ENCODE peak calls at places on chromosome X, in eight cellular contexts. X is CD8-positive, alpha-beta memory T cell; L is tibial artery; M is GM23248; V is upper lobe of right lung; N is lower lobe of right lung; E is PC-9; W is iPS DF 6.9. K is an unnamed sample.

GRCh38 chrX:68827256-68827655 is 1.6 kb upstream of the EFNB1 start:
- DNase-seq in M (no peak), E (no peak), N (no peak), V (no peak), W (no peak), L (no peak), X (no peak), K (no peak)

GRCh38 chrX:9133426-9133825 is 99.5 kb upstream of the FAM9B start:
- DNase-seq in W (no peak), E (no peak), V (no peak), M (peak; percentile 53), N (no peak), L (no peak), X (no peak), K (no peak)

GRCh38 chrX:129701624-129702069 is 37.1 kb upstream of the XPNPEP2 start:
- DNase-seq in V (peak; percentile 61), W (no peak), N (no peak), X (no peak), M (peak; percentile 66), E (no peak), L (peak; percentile 94), K (peak; percentile 82)

GRCh38 chrX:7283741-7284140 is 135.8 kb upstream of the PUDP start:
- DNase-seq in X (no peak), L (no peak), E (no peak), V (no peak), N (no peak), M (no peak), W (no peak), K (no peak)

GRCh38 chrX:54810532-54810931 is 3.0 kb downstream of the MAGED2 start:
- DNase-seq in V (no peak), W (no peak), M (no peak), E (no peak), N (no peak), L (no peak), X (no peak), K (no peak)

GRCh38 chrX:143994206-143994605 is 110.3 kb downstream of the UBE2NL start:
- DNase-seq in E (no peak), V (no peak), L (no peak), M (no peak), N (no peak), X (no peak), W (no peak), K (no peak)

GRCh38 chrX:8803326-8803725 is 2.1 kb upstream of the FAM9A start:
- DNase-seq in X (no peak), M (no peak), N (no peak), E (no peak), V (no peak), L (no peak), W (no peak), K (no peak)

GRCh38 chrX:148466292-148466691 is 34.1 kb upstream of the AFF2 start:
- DNase-seq in N (no peak), L (no peak), W (no peak), E (no peak), X (no peak), V (no peak), M (no peak), K (no peak)

GRCh38 chrX:134741801-134742200 is 83.5 kb upstream of the PLAC1 start:
- DNase-seq in X (no peak), E (no peak), W (no peak), N (no peak), V (no peak), M (no peak), L (no peak), K (no peak)

GRCh38 chrX:7996414-7996813 is 69.2 kb upstream of the PNPLA4 start:
- DNase-seq in L (no peak), X (peak; percentile 13), N (no peak), E (peak; percentile 11), M (peak; percentile 47), V (no peak), W (no peak), K (no peak)

GRCh38 chrX:48513670-48514069 is 4.9 kb downstream of the PORCN start:
- DNase-seq in X (no peak), M (no peak), E (no peak), V (no peak), W (no peak), L (no peak), N (no peak), K (no peak)

GRCh38 chrX:22150371-22150770 is 118.2 kb downstream of the PHEX start:
- DNase-seq in M (no peak), E (no peak), X (no peak), W (no peak), N (no peak), V (no peak), L (no peak), K (no peak)

GRCh38 chrX:79081895-79082512 is 62.5 kb upstream of the GPR174 start:
- DNase-seq in X (peak; percentile 64), W (no peak), N (no peak), E (no peak), M (peak; percentile 28), V (no peak), L (no peak), K (no peak)

DNA sequence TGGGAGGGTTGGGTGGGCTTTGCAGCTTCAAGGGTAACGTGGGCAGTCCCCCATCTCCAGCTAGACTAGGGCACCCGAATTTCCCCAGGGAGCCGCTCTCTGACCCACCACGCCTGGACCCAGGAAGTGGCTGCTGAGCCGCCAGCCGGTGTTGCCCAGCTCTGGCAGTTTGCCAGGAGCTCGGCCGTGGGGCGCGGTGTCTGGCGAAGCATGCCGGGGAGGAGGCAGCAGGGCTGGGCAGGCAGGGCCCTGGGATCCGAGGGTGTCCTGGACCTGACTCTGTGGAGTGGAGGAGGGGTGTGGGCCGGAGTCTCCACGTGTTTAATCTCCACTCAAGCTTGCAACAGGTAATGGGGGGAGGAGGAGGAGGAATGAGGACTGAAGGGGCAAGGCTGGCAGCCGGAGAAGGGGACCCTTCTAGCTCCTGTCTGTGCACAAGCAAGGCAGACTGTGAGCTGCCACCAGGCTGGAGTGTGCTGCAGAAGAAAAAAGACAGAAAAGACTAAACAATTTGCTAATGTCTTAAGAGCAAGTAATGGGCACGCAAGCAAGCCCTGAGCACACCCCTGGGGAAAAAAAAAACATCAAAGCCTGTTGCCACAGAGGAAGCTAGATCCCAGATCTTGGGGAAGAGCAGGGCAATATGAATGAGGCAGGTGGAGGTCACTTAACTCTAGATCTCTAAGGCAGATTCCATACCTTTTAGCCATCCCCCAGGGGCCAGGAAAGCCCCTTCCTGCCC is 2.4 kb downstream of the LONRF3 start:
- DNase-seq in M (peak; percentile 31), X (peak; percentile 4), W (no peak), E (peak; percentile 88), V (peak; percentile 85), L (peak; percentile 79), N (peak; percentile 79), K (peak; percentile 92)
- H3K4me3 ChIP-seq in M (peak overlapping the region; percentile 69), X (no peak overlapping the region), W (no peak overlapping the region), E (peak overlapping the region; percentile 93), V (peak overlapping the region; percentile 64), L (peak overlapping the region; percentile 76), N (peak overlapping the region; percentile 66), K (peak overlapping the region; percentile 66)

GRCh38 chrX:15977644-15978043 is 123.0 kb upstream of the AP1S2 start:
- DNase-seq in W (no peak), N (no peak), V (no peak), M (no peak), E (no peak), L (no peak), X (no peak), K (no peak)

GRCh38 chrX:15973299-15973698 is 118.7 kb upstream of the AP1S2 start:
- DNase-seq in V (no peak), W (no peak), X (peak; percentile 0), N (no peak), E (peak; percentile 4), M (peak; percentile 34), L (no peak), K (no peak)

GRCh38 chrX:15973941-15974340 is 119.3 kb upstream of the AP1S2 start:
- DNase-seq in N (no peak), E (no peak), X (no peak), M (peak; percentile 6), V (no peak), W (no peak), L (peak; percentile 66), K (peak; percentile 61)

DNA sequence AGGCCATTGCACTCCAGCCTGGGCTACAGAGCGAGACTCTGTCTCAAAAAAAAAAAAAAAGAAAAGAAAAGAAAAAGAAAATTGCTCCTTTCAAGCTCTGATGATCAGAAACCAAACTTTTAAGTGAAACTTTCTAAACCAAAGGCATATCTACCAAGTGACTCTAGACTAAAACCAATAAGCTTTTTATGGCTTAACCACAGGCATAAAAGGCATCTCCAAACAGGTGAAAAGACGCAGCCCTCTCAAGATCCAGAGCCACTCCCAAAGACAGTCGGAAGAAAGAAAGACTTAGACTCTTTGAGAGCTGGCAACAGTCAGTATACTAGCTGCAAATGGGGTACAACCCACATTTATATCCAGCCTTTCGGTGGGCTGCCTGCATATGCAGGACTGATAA is 117.1 kb upstream of the AP1S2 start:
- DNase-seq in L (no peak), W (no peak), X (no peak), M (no peak), E (no peak), V (no peak), N (no peak), K (no peak)
- H3K27ac ChIP-seq in L (no peak overlapping the region), W (no peak overlapping the region), X (no peak overlapping the region), M (no peak overlapping the region), E (no peak overlapping the region), V (no peak overlapping the region), N (no peak overlapping the region), K (no peak overlapping the region)

DNA sequence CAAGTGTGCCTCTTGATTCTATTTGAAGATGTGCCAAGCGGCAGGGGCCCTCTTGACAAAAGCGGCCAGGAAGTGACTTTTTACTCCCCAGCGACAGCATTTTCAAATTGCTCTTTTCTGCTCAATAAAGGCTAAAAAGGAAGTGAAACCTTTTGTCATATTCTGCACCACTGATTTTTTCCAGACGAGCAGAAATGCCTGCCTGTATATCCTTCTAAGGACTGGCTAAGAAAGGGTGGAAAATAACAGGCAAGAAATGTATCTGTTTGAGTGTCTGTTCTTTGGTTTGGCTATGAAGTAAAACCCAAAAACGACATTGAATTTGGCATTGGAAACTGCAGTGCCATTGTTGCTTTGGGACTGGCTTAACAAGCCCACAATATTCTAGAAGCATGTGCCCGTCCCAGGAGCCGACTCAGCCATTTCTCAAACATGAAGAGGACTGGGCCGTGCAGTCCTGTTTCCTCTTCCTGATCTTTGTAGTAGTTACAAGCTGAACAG is 25.5 kb downstream of the TMSB4X start:
- DNase-seq in N (peak; percentile 50), W (no peak), E (no peak), X (peak; percentile 68), V (no peak), M (no peak), L (no peak), K (no peak)
- H3K4me1 ChIP-seq in N (peaks cover 31% of the 10 kb centered on the region), W (peaks cover 4% of the 10 kb centered on the region), E (peaks cover 30% of the 10 kb centered on the region), X (peaks cover 76% of the 10 kb centered on the region), V (peaks cover 15% of the 10 kb centered on the region), M (peaks cover under 1% of the 10 kb centered on the region), L (no peaks in the 10 kb centered on the region), K (no peaks in the 10 kb centered on the region)

DNA sequence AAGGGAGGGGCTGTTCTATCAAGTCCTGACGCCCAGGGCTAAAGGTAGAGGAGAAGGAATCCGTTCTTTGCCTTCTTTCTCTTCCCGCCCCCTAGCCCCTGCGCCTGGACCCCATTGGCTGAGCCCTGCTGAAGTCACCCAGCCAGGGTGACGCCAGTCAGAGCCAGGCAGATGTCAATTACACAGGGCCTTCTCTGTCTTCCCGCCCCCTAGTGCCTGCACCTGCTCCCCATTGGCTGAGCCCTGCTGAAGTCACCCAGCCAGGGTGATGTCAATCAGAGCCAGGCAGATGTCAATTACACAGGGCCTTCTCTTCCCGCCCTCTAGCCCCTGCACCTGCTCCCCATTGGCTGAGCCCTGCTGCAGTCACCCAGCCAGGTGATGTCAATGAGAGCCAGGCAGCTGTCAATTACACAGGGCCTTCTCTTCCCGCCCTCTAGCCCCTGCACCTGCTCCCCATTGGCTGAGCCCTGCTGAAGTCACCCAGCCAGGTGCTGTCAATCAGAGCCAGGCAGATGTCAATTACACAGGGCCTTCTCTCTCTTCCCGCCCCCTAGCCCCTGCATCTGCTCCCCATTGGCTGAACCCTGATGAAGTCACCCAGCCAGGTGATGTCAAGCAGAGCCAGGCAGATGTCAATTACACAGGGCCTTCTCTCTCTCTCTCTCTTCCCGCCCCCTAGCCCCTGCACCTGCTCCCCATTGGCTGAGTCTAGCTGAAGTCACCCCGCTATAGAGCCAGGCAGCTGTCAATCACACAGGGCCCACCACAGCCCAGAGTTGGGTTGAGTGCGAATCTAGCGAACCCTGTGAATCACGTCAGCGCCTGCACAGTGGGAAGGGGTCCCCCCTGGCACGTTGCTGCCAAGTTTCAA is 46.4 kb downstream of the ASMT start:
- DNase-seq in N (peak; percentile 79), L (peak; percentile 21), E (no peak), X (no peak), V (peak; percentile 79), W (peak; percentile 58), M (no peak), K (peak; percentile 74)
- H3K4me3 ChIP-seq in N (peak overlapping the region; percentile 39), L (peak overlapping the region; percentile 14), E (no peak overlapping the region), X (peak overlapping the region; percentile 50), V (peak overlapping the region; percentile 32), W (no peak overlapping the region), M (no peak overlapping the region), K (no peak overlapping the region)

K was measured in kidney.